ENCODE peak calls at places on chromosomes 13 and 19, in seven cellular contexts. One of them, this sample, is unnamed.

GRCh38 chr19:39261704-39262103 is 6.5 kb upstream of the IFNL2 start:
- DNase-seq in spleen: no peak
- DNase-seq in stomach: no peak
- DNase-seq in breast epithelium: no peak
- DNase-seq in upper lobe of left lung: no peak
- DNase-seq in suprapubic skin: no peak
- DNase-seq in HCT116: no peak
- DNase-seq in this sample: no peak

GRCh38 chr19:14473915-14474578 is 1.1 kb downstream of the PTGER1 start:
- DNase-seq in spleen: no peak
- DNase-seq in stomach: peak; percentile 59
- DNase-seq in breast epithelium: no peak
- DNase-seq in upper lobe of left lung: peak; percentile 54
- DNase-seq in suprapubic skin: no peak
- DNase-seq in HCT116: no peak
- DNase-seq in this sample: no peak

GRCh38 chr19:27734496-27735220 is 1478.3 kb downstream of the UQCRFS1 start:
- DNase-seq in spleen: no peak
- DNase-seq in HCT116: no peak
- DNase-seq in stomach: no peak
- DNase-seq in breast epithelium: no peak
- DNase-seq in upper lobe of left lung: no peak
- DNase-seq in suprapubic skin: no peak
- DNase-seq in this sample: no peak

GRCh38 chr19:21586341-21587116 is 81.1 kb downstream of the ZNF429 start:
- DNase-seq in upper lobe of left lung: no peak
- DNase-seq in spleen: peak; percentile 78
- DNase-seq in stomach: peak; percentile 38
- DNase-seq in breast epithelium: no peak
- DNase-seq in suprapubic skin: no peak
- DNase-seq in HCT116: no peak
- DNase-seq in this sample: peak; percentile 13

GRCh38 chr19:8655340-8655709 is 24.9 kb downstream of the NFILZ start:
- DNase-seq in HCT116: no peak
- DNase-seq in stomach: no peak
- DNase-seq in suprapubic skin: no peak
- DNase-seq in upper lobe of left lung: no peak
- DNase-seq in breast epithelium: no peak
- DNase-seq in spleen: no peak
- DNase-seq in this sample: no peak

GRCh38 chr13:94454906-94455305 is 24.6 kb downstream of the DCT start:
- DNase-seq in upper lobe of left lung: no peak
- DNase-seq in spleen: no peak
- DNase-seq in stomach: no peak
- DNase-seq in HCT116: no peak
- DNase-seq in suprapubic skin: no peak
- DNase-seq in breast epithelium: no peak
- DNase-seq in this sample: no peak

GRCh38 chr13:24130134-24130792 is 30.3 kb upstream of the SPATA13 start:
- DNase-seq in suprapubic skin: no peak
- DNase-seq in breast epithelium: no peak
- DNase-seq in spleen: no peak
- DNase-seq in stomach: no peak
- DNase-seq in HCT116: no peak
- DNase-seq in upper lobe of left lung: no peak
- DNase-seq in this sample: no peak

GRCh38 chr13:57829496-57829895 is 198.0 kb downstream of the PCDH17 start:
- DNase-seq in spleen: no peak
- DNase-seq in upper lobe of left lung: no peak
- DNase-seq in HCT116: no peak
- DNase-seq in suprapubic skin: no peak
- DNase-seq in stomach: no peak
- DNase-seq in breast epithelium: no peak
- DNase-seq in this sample: no peak

GRCh38 chr19:6018786-6019185 is 40.8 kb upstream of the RANBP3 start:
- DNase-seq in stomach: no peak
- DNase-seq in upper lobe of left lung: no peak
- DNase-seq in spleen: peak; percentile 46
- DNase-seq in suprapubic skin: no peak
- DNase-seq in HCT116: no peak
- DNase-seq in breast epithelium: no peak
- DNase-seq in this sample: no peak

GRCh38 chr19:41548954-41549688 is 26.8 kb upstream of the CEACAM21 start:
- DNase-seq in HCT116: no peak
- DNase-seq in upper lobe of left lung: no peak
- DNase-seq in spleen: no peak
- DNase-seq in stomach: peak; percentile 43
- DNase-seq in suprapubic skin: no peak
- DNase-seq in breast epithelium: no peak
- DNase-seq in this sample: no peak

GRCh38 chr19:41320185-41320518 is 10.2 kb downstream of the CCDC97 start:
- DNase-seq in suprapubic skin: no peak
- DNase-seq in spleen: no peak
- DNase-seq in HCT116: no peak
- DNase-seq in breast epithelium: no peak
- DNase-seq in upper lobe of left lung: no peak
- DNase-seq in stomach: no peak
- DNase-seq in this sample: no peak

GRCh38 chr13:112825071-112825470 is 135.2 kb downstream of the ATP11A start:
- DNase-seq in HCT116: no peak
- DNase-seq in spleen: no peak
- DNase-seq in upper lobe of left lung: peak; percentile 12
- DNase-seq in breast epithelium: no peak
- DNase-seq in stomach: peak; percentile 4
- DNase-seq in suprapubic skin: peak; percentile 77
- DNase-seq in this sample: no peak

GRCh38 chr19:6710273-6711077 is 10.0 kb downstream of the C3 start:
- DNase-seq in upper lobe of left lung: no peak
- DNase-seq in spleen: peak; percentile 74
- DNase-seq in suprapubic skin: no peak
- DNase-seq in breast epithelium: no peak
- DNase-seq in stomach: no peak
- DNase-seq in HCT116: no peak
- DNase-seq in this sample: no peak

GRCh38 chr13:75136151-75136550 is 345.8 kb downstream of the TBC1D4 start:
- DNase-seq in breast epithelium: no peak
- DNase-seq in HCT116: no peak
- DNase-seq in upper lobe of left lung: no peak
- DNase-seq in stomach: no peak
- DNase-seq in suprapubic skin: no peak
- DNase-seq in spleen: no peak
- DNase-seq in this sample: no peak

GRCh38 chr13:45705936-45706335 is 3.8 kb downstream of the CBY2 start:
- DNase-seq in breast epithelium: no peak
- DNase-seq in suprapubic skin: no peak
- DNase-seq in upper lobe of left lung: no peak
- DNase-seq in stomach: no peak
- DNase-seq in HCT116: no peak
- DNase-seq in spleen: no peak
- DNase-seq in this sample: no peak

GRCh38 chr13:30192320-30193093 is 114.8 kb downstream of the KATNAL1 start:
- DNase-seq in suprapubic skin: no peak
- DNase-seq in HCT116: no peak
- DNase-seq in stomach: no peak
- DNase-seq in upper lobe of left lung: no peak
- DNase-seq in spleen: no peak
- DNase-seq in breast epithelium: no peak
- DNase-seq in this sample: no peak

GRCh38 chr13:102742506-102742905 is 31.1 kb downstream of the TEX30 start:
- DNase-seq in suprapubic skin: no peak
- DNase-seq in breast epithelium: no peak
- DNase-seq in stomach: no peak
- DNase-seq in HCT116: no peak
- DNase-seq in spleen: no peak
- DNase-seq in upper lobe of left lung: no peak
- DNase-seq in this sample: no peak

GRCh38 chr13:80339841-80340642 is 884 bp downstream of the SPRY2 start:
- DNase-seq in upper lobe of left lung: peak; percentile 54
- DNase-seq in stomach: peak; percentile 46
- DNase-seq in spleen: peak; percentile 88
- DNase-seq in breast epithelium: peak; percentile 27
- DNase-seq in suprapubic skin: peak; percentile 82
- DNase-seq in HCT116: no peak
- DNase-seq in this sample: peak; percentile 46

GRCh38 chr19:1782501-1782900 is 29.2 kb downstream of the ONECUT3 start:
- DNase-seq in suprapubic skin: no peak
- DNase-seq in stomach: no peak
- DNase-seq in upper lobe of left lung: no peak
- DNase-seq in breast epithelium: no peak
- DNase-seq in spleen: no peak
- DNase-seq in HCT116: no peak
- DNase-seq in this sample: no peak

GRCh38 chr13:61670384-61671161 is 254.9 kb upstream of the PCDH20 start:
- DNase-seq in stomach: no peak
- DNase-seq in spleen: no peak
- DNase-seq in breast epithelium: no peak
- DNase-seq in suprapubic skin: no peak
- DNase-seq in upper lobe of left lung: no peak
- DNase-seq in HCT116: no peak
- DNase-seq in this sample: no peak

GRCh38 chr19:45515081-45515624 is 7.9 kb downstream of the VASP start:
- DNase-seq in stomach: no peak
- DNase-seq in HCT116: no peak
- DNase-seq in suprapubic skin: no peak
- DNase-seq in spleen: peak; percentile 90
- DNase-seq in upper lobe of left lung: peak; percentile 87
- DNase-seq in breast epithelium: no peak
- DNase-seq in this sample: no peak

GRCh38 chr13:72536668-72537399 is 190.6 kb downstream of the MZT1 start:
- DNase-seq in spleen: no peak
- DNase-seq in stomach: no peak
- DNase-seq in suprapubic skin: no peak
- DNase-seq in HCT116: no peak
- DNase-seq in breast epithelium: no peak
- DNase-seq in upper lobe of left lung: peak; percentile 19
- DNase-seq in this sample: peak; percentile 5

GRCh38 chr19:3979674-3980352 is 5.5 kb downstream of the EEF2 start:
- DNase-seq in breast epithelium: peak; percentile 22
- DNase-seq in suprapubic skin: no peak
- DNase-seq in spleen: no peak
- DNase-seq in HCT116: no peak
- DNase-seq in stomach: no peak
- DNase-seq in upper lobe of left lung: no peak
- DNase-seq in this sample: no peak
- TF ChIP-seq POLR2AphosphoS5 in breast epithelium: no peak
- TF ChIP-seq POLR2AphosphoS5 in suprapubic skin: no peak
- TF ChIP-seq POLR2AphosphoS5 in spleen: peak; percentile 61
- TF ChIP-seq POLR2AphosphoS5 in HCT116: peak; percentile 13
- TF ChIP-seq POLR2AphosphoS5 in stomach: no peak
- TF ChIP-seq POLR2AphosphoS5 in upper lobe of left lung: no peak
- TF ChIP-seq POLR2AphosphoS5 in this sample: no peak

GRCh38 chr13:49536144-49536873 is 40.6 kb downstream of the PHF11 start:
- DNase-seq in spleen: no peak
- DNase-seq in upper lobe of left lung: no peak
- DNase-seq in stomach: no peak
- DNase-seq in suprapubic skin: no peak
- DNase-seq in HCT116: no peak
- DNase-seq in breast epithelium: no peak
- DNase-seq in this sample: no peak

GRCh38 chr13:49532593-49532992 is 36.8 kb downstream of the PHF11 start:
- DNase-seq in stomach: no peak
- DNase-seq in HCT116: no peak
- DNase-seq in upper lobe of left lung: no peak
- DNase-seq in spleen: no peak
- DNase-seq in breast epithelium: no peak
- DNase-seq in suprapubic skin: no peak
- DNase-seq in this sample: no peak

GRCh38 chr13:49533586-49534269 is 38.0 kb downstream of the PHF11 start:
- DNase-seq in suprapubic skin: no peak
- DNase-seq in breast epithelium: no peak
- DNase-seq in upper lobe of left lung: no peak
- DNase-seq in HCT116: no peak
- DNase-seq in spleen: no peak
- DNase-seq in stomach: no peak
- DNase-seq in this sample: no peak

GRCh38 chr13:49530452-49530851 is 34.7 kb downstream of the PHF11 start:
- DNase-seq in HCT116: no peak
- DNase-seq in breast epithelium: no peak
- DNase-seq in suprapubic skin: no peak
- DNase-seq in upper lobe of left lung: peak; percentile 31
- DNase-seq in spleen: no peak
- DNase-seq in stomach: no peak
- DNase-seq in this sample: no peak

GRCh38 chr13:49533011-49533410 is 37.3 kb downstream of the PHF11 start:
- DNase-seq in breast epithelium: no peak
- DNase-seq in stomach: no peak
- DNase-seq in upper lobe of left lung: no peak
- DNase-seq in HCT116: no peak
- DNase-seq in spleen: no peak
- DNase-seq in suprapubic skin: no peak
- DNase-seq in this sample: no peak
- H3K27ac ChIP-seq in breast epithelium: no peak overlapping the region
- H3K27ac ChIP-seq in stomach: no peak overlapping the region
- H3K27ac ChIP-seq in upper lobe of left lung: no peak overlapping the region
- H3K27ac ChIP-seq in HCT116: no peak overlapping the region
- H3K27ac ChIP-seq in spleen: no peak overlapping the region
- H3K27ac ChIP-seq in suprapubic skin: no peak overlapping the region
- H3K27ac ChIP-seq in this sample: no peak overlapping the region

GRCh38 chr13:40585911-40586471 is 80.5 kb downstream of the FOXO1 start:
- DNase-seq in breast epithelium: no peak
- DNase-seq in stomach: no peak
- DNase-seq in spleen: no peak
- DNase-seq in suprapubic skin: no peak
- DNase-seq in upper lobe of left lung: no peak
- DNase-seq in HCT116: no peak
- DNase-seq in this sample: no peak
- TF ChIP-seq POLR2AphosphoS5 in breast epithelium: no peak
- TF ChIP-seq POLR2AphosphoS5 in stomach: no peak
- TF ChIP-seq POLR2AphosphoS5 in spleen: no peak
- TF ChIP-seq POLR2AphosphoS5 in suprapubic skin: no peak
- TF ChIP-seq POLR2AphosphoS5 in upper lobe of left lung: no peak
- TF ChIP-seq POLR2AphosphoS5 in HCT116: no peak
- TF ChIP-seq POLR2AphosphoS5 in this sample: no peak

GRCh38 chr13:99123101-99124045 is 77.3 kb upstream of the UBAC2 start:
- DNase-seq in HCT116: no peak
- DNase-seq in suprapubic skin: no peak
- DNase-seq in breast epithelium: no peak
- DNase-seq in upper lobe of left lung: no peak
- DNase-seq in stomach: no peak
- DNase-seq in spleen: no peak
- DNase-seq in this sample: no peak

GRCh38 chr13:99125335-99125915 is 75.2 kb upstream of the UBAC2 start:
- DNase-seq in HCT116: no peak
- DNase-seq in breast epithelium: no peak
- DNase-seq in suprapubic skin: no peak
- DNase-seq in stomach: no peak
- DNase-seq in spleen: no peak
- DNase-seq in upper lobe of left lung: no peak
- DNase-seq in this sample: no peak

GRCh38 chr13:99122171-99122570 is 78.5 kb upstream of the UBAC2 start:
- DNase-seq in stomach: no peak
- DNase-seq in breast epithelium: no peak
- DNase-seq in upper lobe of left lung: no peak
- DNase-seq in HCT116: no peak
- DNase-seq in spleen: no peak
- DNase-seq in suprapubic skin: no peak
- DNase-seq in this sample: no peak

GRCh38 chr13:99124695-99125334 is 75.8 kb upstream of the UBAC2 start:
- DNase-seq in suprapubic skin: no peak
- DNase-seq in upper lobe of left lung: no peak
- DNase-seq in breast epithelium: no peak
- DNase-seq in spleen: no peak
- DNase-seq in stomach: no peak
- DNase-seq in HCT116: peak; percentile 3
- DNase-seq in this sample: no peak

GRCh38 chr13:99124046-99124400 is 76.6 kb upstream of the UBAC2 start:
- DNase-seq in stomach: no peak
- DNase-seq in breast epithelium: no peak
- DNase-seq in upper lobe of left lung: no peak
- DNase-seq in spleen: no peak
- DNase-seq in HCT116: no peak
- DNase-seq in suprapubic skin: no peak
- DNase-seq in this sample: no peak
- H3K27ac ChIP-seq in stomach: no peak overlapping the region
- H3K27ac ChIP-seq in breast epithelium: no peak overlapping the region
- H3K27ac ChIP-seq in upper lobe of left lung: no peak overlapping the region
- H3K27ac ChIP-seq in spleen: no peak overlapping the region
- H3K27ac ChIP-seq in HCT116: no peak overlapping the region
- H3K27ac ChIP-seq in suprapubic skin: no peak overlapping the region
- H3K27ac ChIP-seq in this sample: no peak overlapping the region